ENCODE peak calls at places on chromosomes 13 and 19, in seven cellular contexts. Q is skeletal muscle cell; B is dermis blood vessel endothelial cell; A is dermis microvascular lymphatic vessel endothelial cell; S is EH; P is stimulated activated CD8-positive, alpha-beta memory T cell treated with anti-CD3 and anti-CD28 coated beads, Interleukin-15, amount 100 ng/mL, for 24 hours; Z is CD4-positive, CD25-positive, alpha-beta regulatory T cell. D is an unnamed sample.

GRCh38 chr13:37700887-37701286 is 102.3 kb upstream of the POSTN start:
- DNase-seq in Q (no peak), B (peak; percentile 4), A (peak; percentile 76), S (peak; percentile 45), P (no peak), Z (no peak), D (no peak)

GRCh38 chr13:52405767-52406494 is at the start of gene THSD1:
- DNase-seq in Q (no peak), B (peak; percentile 80), A (peak; percentile 79), S (peak; percentile 58), P (peak; percentile 0), Z (no peak), D (peak; percentile 84)

GRCh38 chr19:38653028-38653571 is 5.7 kb downstream of the ACTN4 start:
- DNase-seq in Q (no peak), B (peak; percentile 26), A (no peak), S (peak; percentile 51), P (no peak), Z (no peak), D (no peak)

GRCh38 chr13:68676513-68677115 is 1431.0 kb upstream of the ATXN8OS start:
- DNase-seq in Q (no peak), B (no peak), A (no peak), S (no peak), P (no peak), Z (no peak), D (no peak)

GRCh38 chr13:49371943-49372636 is 71.8 kb downstream of the CAB39L start:
- DNase-seq in Q (no peak), B (no peak), A (no peak), S (no peak), P (no peak), Z (peak; percentile 74), D (no peak)

GRCh38 chr13:77994166-77994565 is 75.5 kb upstream of the EDNRB start:
- DNase-seq in Q (no peak), B (no peak), A (no peak), S (no peak), P (no peak), Z (no peak), D (no peak)

GRCh38 chr13:67278230-67278629 is 48.1 kb upstream of the PCDH9 start:
- DNase-seq in Q (peak; percentile 98), B (no peak), A (no peak), S (no peak), P (no peak), Z (no peak), D (no peak)

GRCh38 chr13:33730147-33730546 is 87.8 kb upstream of the RFC3 start:
- DNase-seq in Q (no peak), B (no peak), A (no peak), S (no peak), P (no peak), Z (no peak), D (no peak)

GRCh38 chr13:113411216-113412023 is 41.9 kb downstream of the ADPRHL1 start:
- DNase-seq in Q (peak; percentile 95), B (no peak), A (no peak), S (peak; percentile 98), P (no peak), Z (no peak), D (peak; percentile 79)

GRCh38 chr19:954272-954671 is 28.4 kb downstream of the ARID3A start:
- DNase-seq in Q (no peak), B (no peak), A (no peak), S (no peak), P (no peak), Z (no peak), D (no peak)

GRCh38 chr19:28710278-28710677 is 502.7 kb downstream of the UQCRFS1 start:
- DNase-seq in Q (peak; percentile 41), B (peak; percentile 71), A (peak; percentile 63), S (peak; percentile 74), P (no peak), Z (peak; percentile 39), D (no peak)

GRCh38 chr19:33697766-33698165 is 76.0 kb downstream of the CHST8 start:
- DNase-seq in Q (no peak), B (no peak), A (no peak), S (no peak), P (no peak), Z (no peak), D (no peak)

GRCh38 chr13:65555973-65556372 is 1674.2 kb downstream of the PCDH9 start:
- DNase-seq in Q (no peak), B (no peak), A (no peak), S (no peak), P (no peak), Z (no peak), D (no peak)

GRCh38 chr13:24042710-24043440 is 117.6 kb upstream of the SPATA13 start:
- DNase-seq in Q (no peak), B (no peak), A (no peak), S (peak; percentile 31), P (no peak), Z (no peak), D (no peak)

GRCh38 chr19:49442354-49442753 is 1.0 kb upstream of the SLC17A7 start:
- DNase-seq in Q (no peak), B (no peak), A (no peak), S (peak; percentile 11), P (no peak), Z (no peak), D (peak; percentile 45)

GRCh38 chr19:32010071-32010470 is 335.3 kb upstream of the ZNF507 start:
- DNase-seq in Q (no peak), B (no peak), A (no peak), S (no peak), P (no peak), Z (no peak), D (no peak)

GRCh38 chr13:109680930-109681329 is 105.5 kb downstream of the IRS2 start:
- DNase-seq in Q (no peak), B (no peak), A (no peak), S (no peak), P (no peak), Z (no peak), D (no peak)

GRCh38 chr19:41887711-41888382 is 4.9 kb downstream of the ARHGEF1 start:
- DNase-seq in Q (no peak), B (no peak), A (no peak), S (peak; percentile 62), P (peak; percentile 54), Z (peak; percentile 79), D (no peak)

GRCh38 chr13:60933638-60934037 is 482.0 kb downstream of the PCDH20 start:
- DNase-seq in Q (no peak), B (peak; percentile 10), A (no peak), S (no peak), P (no peak), Z (no peak), D (no peak)

GRCh38 chr13:99085139-99085845 is 107.4 kb upstream of the DOCK9 start:
- DNase-seq in Q (no peak), B (no peak), A (no peak), S (no peak), P (no peak), Z (no peak), D (no peak)

GRCh38 chr19:46025825-46026224 is 3.0 kb upstream of the PGLYRP1 start:
- DNase-seq in Q (no peak), B (no peak), A (no peak), S (no peak), P (no peak), Z (no peak), D (no peak)

GRCh38 chr19:46373573-46374359 is 26.9 kb downstream of the PPP5C start:
- DNase-seq in Q (no peak), B (peak; percentile 68), A (no peak), S (peak; percentile 63), P (no peak), Z (no peak), D (peak; percentile 85)

GRCh38 chr13:40589285-40590109 is 76.9 kb downstream of the FOXO1 start:
- DNase-seq in Q (peak; percentile 52), B (peak; percentile 97), A (no peak), S (peak; percentile 68), P (no peak), Z (no peak), D (no peak)

GRCh38 chr13:24279267-24279666 is 30.1 kb upstream of the C1QTNF9 start:
- DNase-seq in Q (no peak), B (no peak), A (no peak), S (no peak), P (no peak), Z (no peak), D (no peak)

GRCh38 chr13:34413538-34414210 is 528.4 kb upstream of the NBEA start:
- DNase-seq in Q (no peak), B (no peak), A (no peak), S (peak; percentile 35), P (no peak), Z (no peak), D (no peak)

GRCh38 chr13:100588350-100589177 is at the start of gene GGACT:
- DNase-seq in Q (no peak), B (peak; percentile 77), A (peak; percentile 30), S (peak; percentile 60), P (peak; percentile 78), Z (peak; percentile 85), D (peak; percentile 70)

GRCh38 chr13:105341256-105341655 is 1194.2 kb downstream of the EFNB2 start:
- DNase-seq in Q (no peak), B (no peak), A (no peak), S (no peak), P (no peak), Z (no peak), D (no peak)

GRCh38 chr13:101449971-101450748 is 2.3 kb upstream of the ITGBL1 start:
- DNase-seq in Q (peak; percentile 73), B (peak; percentile 89), A (peak; percentile 87), S (peak; percentile 92), P (no peak), Z (no peak), D (no peak)

GRCh38 chr19:57016076-57016475 is 103.7 kb upstream of the USP29 start:
- DNase-seq in Q (no peak), B (no peak), A (no peak), S (no peak), P (no peak), Z (no peak), D (no peak)

GRCh38 chr19:51366999-51367564 is 894 bp upstream of the ETFB start:
- DNase-seq in Q (no peak), B (no peak), A (no peak), S (no peak), P (no peak), Z (peak; percentile 42), D (peak; percentile 41)

GRCh38 chr19:41620171-41620570 is 6.7 kb downstream of the CEACAM4 start:
- DNase-seq in Q (no peak), B (no peak), A (no peak), S (no peak), P (no peak), Z (no peak), D (no peak)

GRCh38 chr13:79194272-79194671 is 211.8 kb downstream of the RBM26 start:
- DNase-seq in Q (no peak), B (no peak), A (no peak), S (no peak), P (no peak), Z (peak; percentile 58), D (no peak)

GRCh38 chr13:45873491-45874360 is 22.2 kb upstream of the SIAH3 start:
- DNase-seq in Q (no peak), B (peak; percentile 51), A (no peak), S (peak; percentile 40), P (no peak), Z (no peak), D (no peak)

GRCh38 chr19:19039901-19040300 is 6.5 kb downstream of the ARMC6 start:
- DNase-seq in Q (no peak), B (no peak), A (no peak), S (no peak), P (no peak), Z (peak; percentile 17), D (no peak)